ENCODE peak calls at places on chromosomes 13 and 19, in six cellular contexts. One of them, this sample, is unnamed.

GRCh38 chr13:105778196-105778595 is 757.3 kb downstream of the EFNB2 start:
- DNase-seq in ACHN: no peak
- DNase-seq in IMR-90: peak; percentile 35
- DNase-seq in ovary: no peak
- DNase-seq in H7: no peak
- DNase-seq in natural killer cell: no peak
- DNase-seq in this sample: no peak

GRCh38 chr19:45161715-45162463 is 1.1 kb upstream of the NKPD1 start:
- DNase-seq in H7: peak; percentile 94
- DNase-seq in natural killer cell: no peak
- DNase-seq in ACHN: peak; percentile 42
- DNase-seq in ovary: peak; percentile 53
- DNase-seq in IMR-90: peak; percentile 28
- DNase-seq in this sample: no peak

GRCh38 chr13:53189162-53189561 is 160.5 kb downstream of the OLFM4 start:
- DNase-seq in ACHN: no peak
- DNase-seq in natural killer cell: no peak
- DNase-seq in H7: no peak
- DNase-seq in IMR-90: no peak
- DNase-seq in ovary: no peak
- DNase-seq in this sample: no peak

GRCh38 chr13:73338389-73338788 is 279.6 kb downstream of the KLF5 start:
- DNase-seq in ovary: no peak
- DNase-seq in natural killer cell: no peak
- DNase-seq in ACHN: no peak
- DNase-seq in H7: no peak
- DNase-seq in IMR-90: no peak
- DNase-seq in this sample: no peak

GRCh38 chr19:858868-859843 is at the start of gene CFD:
- DNase-seq in natural killer cell: no peak
- DNase-seq in H7: peak; percentile 58
- DNase-seq in IMR-90: no peak
- DNase-seq in ovary: no peak
- DNase-seq in ACHN: no peak
- DNase-seq in this sample: no peak

GRCh38 chr19:39405930-39406655 is 554 bp upstream of the ZFP36 start:
- DNase-seq in H7: no peak
- DNase-seq in ovary: no peak
- DNase-seq in ACHN: no peak
- DNase-seq in natural killer cell: peak; percentile 72
- DNase-seq in IMR-90: no peak
- DNase-seq in this sample: no peak

GRCh38 chr13:86870388-86870966 is 800.7 kb upstream of the SLITRK5 start:
- DNase-seq in H7: no peak
- DNase-seq in ovary: no peak
- DNase-seq in ACHN: peak; percentile 28
- DNase-seq in natural killer cell: no peak
- DNase-seq in IMR-90: peak; percentile 43
- DNase-seq in this sample: no peak

GRCh38 chr19:54203151-54203611 is 2.5 kb downstream of the RPS9 start:
- DNase-seq in natural killer cell: no peak
- DNase-seq in ovary: no peak
- DNase-seq in IMR-90: peak; percentile 13
- DNase-seq in H7: peak; percentile 7
- DNase-seq in ACHN: peak; percentile 76
- DNase-seq in this sample: no peak

GRCh38 chr13:98797456-98797855 is 45.0 kb upstream of the SLC15A1 start:
- DNase-seq in ACHN: no peak
- DNase-seq in IMR-90: no peak
- DNase-seq in natural killer cell: no peak
- DNase-seq in H7: no peak
- DNase-seq in ovary: no peak
- DNase-seq in this sample: no peak

GRCh38 chr13:25783076-25783475 is 268.7 kb downstream of the SHISA2 start:
- DNase-seq in natural killer cell: no peak
- DNase-seq in ovary: no peak
- DNase-seq in ACHN: no peak
- DNase-seq in IMR-90: no peak
- DNase-seq in H7: no peak
- DNase-seq in this sample: no peak

GRCh38 chr13:112137144-112137543 is 70.2 kb downstream of the SOX1 start:
- DNase-seq in IMR-90: no peak
- DNase-seq in natural killer cell: no peak
- DNase-seq in ovary: no peak
- DNase-seq in ACHN: no peak
- DNase-seq in H7: no peak
- DNase-seq in this sample: no peak

GRCh38 chr13:30681489-30682242 is 53.7 kb upstream of the ALOX5AP start:
- DNase-seq in ovary: no peak
- DNase-seq in ACHN: no peak
- DNase-seq in IMR-90: peak; percentile 80
- DNase-seq in natural killer cell: no peak
- DNase-seq in H7: no peak
- DNase-seq in this sample: no peak

GRCh38 chr19:22602631-22603272 is 31.4 kb upstream of the ZNF492 start:
- DNase-seq in H7: no peak
- DNase-seq in IMR-90: no peak
- DNase-seq in ACHN: no peak
- DNase-seq in ovary: no peak
- DNase-seq in natural killer cell: no peak
- DNase-seq in this sample: no peak

GRCh38 chr13:20891768-20892167 is 10.8 kb downstream of the XPO4 start:
- DNase-seq in ACHN: no peak
- DNase-seq in IMR-90: no peak
- DNase-seq in H7: no peak
- DNase-seq in natural killer cell: no peak
- DNase-seq in ovary: no peak
- DNase-seq in this sample: no peak

GRCh38 chr19:1837625-1838105 is 10.6 kb downstream of the REXO1 start:
- DNase-seq in H7: peak; percentile 99
- DNase-seq in natural killer cell: peak; percentile 61
- DNase-seq in ovary: no peak
- DNase-seq in IMR-90: no peak
- DNase-seq in ACHN: peak; percentile 39
- DNase-seq in this sample: peak; percentile 97

GRCh38 chr13:45511310-45512147 is 46.8 kb downstream of the COG3 start:
- DNase-seq in ovary: no peak
- DNase-seq in natural killer cell: no peak
- DNase-seq in ACHN: peak; percentile 68
- DNase-seq in H7: peak; percentile 49
- DNase-seq in IMR-90: peak; percentile 83
- DNase-seq in this sample: peak; percentile 34

GRCh38 chr13:72960541-72960940 is 98.3 kb upstream of the KLF5 start:
- DNase-seq in IMR-90: no peak
- DNase-seq in H7: no peak
- DNase-seq in natural killer cell: no peak
- DNase-seq in ACHN: no peak
- DNase-seq in ovary: no peak
- DNase-seq in this sample: no peak

GRCh38 chr19:48502720-48503018 is 9.0 kb downstream of the LMTK3 start:
- DNase-seq in IMR-90: no peak
- DNase-seq in H7: no peak
- DNase-seq in natural killer cell: no peak
- DNase-seq in ovary: no peak
- DNase-seq in ACHN: no peak
- DNase-seq in this sample: no peak

GRCh38 chr13:87128006-87128405 is 543.2 kb upstream of the SLITRK5 start:
- DNase-seq in ovary: no peak
- DNase-seq in H7: peak; percentile 9
- DNase-seq in IMR-90: peak; percentile 24
- DNase-seq in ACHN: no peak
- DNase-seq in natural killer cell: no peak
- DNase-seq in this sample: no peak

GRCh38 chr13:49620170-49620621 is 8.1 kb upstream of the ARL11 start:
- DNase-seq in H7: peak; percentile 38
- DNase-seq in ovary: no peak
- DNase-seq in IMR-90: no peak
- DNase-seq in natural killer cell: no peak
- DNase-seq in ACHN: no peak
- DNase-seq in this sample: no peak

GRCh38 chr19:51040151-51040550 is 5.3 kb upstream of the KLK12 start:
- DNase-seq in IMR-90: no peak
- DNase-seq in ACHN: no peak
- DNase-seq in natural killer cell: no peak
- DNase-seq in H7: no peak
- DNase-seq in ovary: no peak
- DNase-seq in this sample: no peak

GRCh38 chr13:28537149-28537548 is 42.2 kb upstream of the FLT1 start:
- DNase-seq in natural killer cell: no peak
- DNase-seq in H7: no peak
- DNase-seq in ovary: no peak
- DNase-seq in ACHN: no peak
- DNase-seq in IMR-90: no peak
- DNase-seq in this sample: no peak

GRCh38 chr19:5035105-5035761 is 66.3 kb downstream of the KDM4B start:
- DNase-seq in ACHN: no peak
- DNase-seq in IMR-90: no peak
- DNase-seq in natural killer cell: no peak
- DNase-seq in ovary: peak; percentile 63
- DNase-seq in H7: no peak
- DNase-seq in this sample: no peak

GRCh38 chr19:44677019-44677809 is 5.9 kb downstream of the CEACAM19 start:
- DNase-seq in ovary: no peak
- DNase-seq in natural killer cell: no peak
- DNase-seq in ACHN: peak; percentile 70
- DNase-seq in H7: peak; percentile 67
- DNase-seq in IMR-90: peak; percentile 70
- DNase-seq in this sample: no peak

GRCh38 chr19:33429891-33430673 is 56.6 kb downstream of the CEBPG start:
- DNase-seq in H7: peak; percentile 19
- DNase-seq in IMR-90: no peak
- DNase-seq in ACHN: no peak
- DNase-seq in natural killer cell: no peak
- DNase-seq in ovary: peak; percentile 3
- DNase-seq in this sample: no peak

GRCh38 chr13:110015253-110015652 is 228.9 kb upstream of the IRS2 start:
- DNase-seq in H7: no peak
- DNase-seq in ACHN: no peak
- DNase-seq in IMR-90: peak; percentile 43
- DNase-seq in ovary: no peak
- DNase-seq in natural killer cell: no peak
- DNase-seq in this sample: no peak

GRCh38 chr19:31674503-31675186 is 325.4 kb upstream of the TSHZ3 start:
- DNase-seq in ovary: no peak
- DNase-seq in natural killer cell: no peak
- DNase-seq in ACHN: no peak
- DNase-seq in H7: no peak
- DNase-seq in IMR-90: peak; percentile 47
- DNase-seq in this sample: no peak

GRCh38 chr19:35150445-35150844 is 4.1 kb upstream of the FXYD5 start:
- DNase-seq in H7: no peak
- DNase-seq in IMR-90: no peak
- DNase-seq in natural killer cell: no peak
- DNase-seq in ACHN: no peak
- DNase-seq in ovary: no peak
- DNase-seq in this sample: no peak

GRCh38 chr19:9132422-9132821 is 5.7 kb upstream of the OR7G3 start:
- DNase-seq in natural killer cell: no peak
- DNase-seq in H7: no peak
- DNase-seq in ACHN: no peak
- DNase-seq in ovary: no peak
- DNase-seq in IMR-90: no peak
- DNase-seq in this sample: no peak

This sample was measured in GM12891.